ENCODE peak calls at places on chromosomes 3 and 15, in four cellular contexts. One of them, this sample, is unnamed.

GRCh38 chr3:122394173-122394572 is 10.2 kb downstream of the FAM162A start:
- DNase-seq in H4: no peak
- DNase-seq in mucosa of gallbladder: no peak
- DNase-seq in stimulated activated CD4-positive, alpha-beta T cell treated with anti-CD3 and anti-CD28 coated beads, Interleukin-12 subunit alpha, Interleukin-12 subunit beta, amount 100 ng/mL, for 24 hours: no peak
- DNase-seq in this sample: no peak

GRCh38 chr15:48720646-48721045 is 75.1 kb upstream of the FBN1 start:
- DNase-seq in H4: no peak
- DNase-seq in mucosa of gallbladder: no peak
- DNase-seq in stimulated activated CD4-positive, alpha-beta T cell treated with anti-CD3 and anti-CD28 coated beads, Interleukin-12 subunit alpha, Interleukin-12 subunit beta, amount 100 ng/mL, for 24 hours: no peak
- DNase-seq in this sample: no peak

GRCh38 chr3:134769469-134769868 is 25.6 kb upstream of the EPHB1 start:
- DNase-seq in H4: no peak
- DNase-seq in mucosa of gallbladder: peak; percentile 19
- DNase-seq in stimulated activated CD4-positive, alpha-beta T cell treated with anti-CD3 and anti-CD28 coated beads, Interleukin-12 subunit alpha, Interleukin-12 subunit beta, amount 100 ng/mL, for 24 hours: no peak
- DNase-seq in this sample: no peak

GRCh38 chr15:47434641-47435040 is 282.7 kb upstream of the SEMA6D start:
- DNase-seq in H4: no peak
- DNase-seq in mucosa of gallbladder: no peak
- DNase-seq in stimulated activated CD4-positive, alpha-beta T cell treated with anti-CD3 and anti-CD28 coated beads, Interleukin-12 subunit alpha, Interleukin-12 subunit beta, amount 100 ng/mL, for 24 hours: no peak
- DNase-seq in this sample: no peak

GRCh38 chr3:128473737-128474136 is 7.0 kb upstream of the DNAJB8 start:
- DNase-seq in H4: no peak
- DNase-seq in mucosa of gallbladder: no peak
- DNase-seq in stimulated activated CD4-positive, alpha-beta T cell treated with anti-CD3 and anti-CD28 coated beads, Interleukin-12 subunit alpha, Interleukin-12 subunit beta, amount 100 ng/mL, for 24 hours: no peak
- DNase-seq in this sample: no peak

GRCh38 chr3:157226173-157226847 is 66.4 kb upstream of the CCNL1 start:
- DNase-seq in H4: no peak
- DNase-seq in mucosa of gallbladder: no peak
- DNase-seq in stimulated activated CD4-positive, alpha-beta T cell treated with anti-CD3 and anti-CD28 coated beads, Interleukin-12 subunit alpha, Interleukin-12 subunit beta, amount 100 ng/mL, for 24 hours: no peak
- DNase-seq in this sample: no peak

GRCh38 chr3:144840866-144841265 is 869.2 kb downstream of the DIPK2A start:
- DNase-seq in H4: peak; percentile 15
- DNase-seq in mucosa of gallbladder: no peak
- DNase-seq in stimulated activated CD4-positive, alpha-beta T cell treated with anti-CD3 and anti-CD28 coated beads, Interleukin-12 subunit alpha, Interleukin-12 subunit beta, amount 100 ng/mL, for 24 hours: no peak
- DNase-seq in this sample: no peak

GRCh38 chr3:151316267-151316991 is at the start of gene GPR87:
- DNase-seq in H4: no peak
- DNase-seq in mucosa of gallbladder: no peak
- DNase-seq in stimulated activated CD4-positive, alpha-beta T cell treated with anti-CD3 and anti-CD28 coated beads, Interleukin-12 subunit alpha, Interleukin-12 subunit beta, amount 100 ng/mL, for 24 hours: peak; percentile 20
- DNase-seq in this sample: peak; percentile 16

GRCh38 chr3:66561374-66561773 is 60.6 kb upstream of the LRIG1 start:
- DNase-seq in H4: no peak
- DNase-seq in mucosa of gallbladder: no peak
- DNase-seq in stimulated activated CD4-positive, alpha-beta T cell treated with anti-CD3 and anti-CD28 coated beads, Interleukin-12 subunit alpha, Interleukin-12 subunit beta, amount 100 ng/mL, for 24 hours: no peak
- DNase-seq in this sample: no peak

GRCh38 chr3:43797794-43798193 is 107.1 kb downstream of the ABHD5 start:
- DNase-seq in H4: no peak
- DNase-seq in mucosa of gallbladder: no peak
- DNase-seq in stimulated activated CD4-positive, alpha-beta T cell treated with anti-CD3 and anti-CD28 coated beads, Interleukin-12 subunit alpha, Interleukin-12 subunit beta, amount 100 ng/mL, for 24 hours: no peak
- DNase-seq in this sample: no peak

GRCh38 chr15:49624046-49624445 is 3.2 kb downstream of the DTWD1 start:
- DNase-seq in H4: peak; percentile 34
- DNase-seq in mucosa of gallbladder: no peak
- DNase-seq in stimulated activated CD4-positive, alpha-beta T cell treated with anti-CD3 and anti-CD28 coated beads, Interleukin-12 subunit alpha, Interleukin-12 subunit beta, amount 100 ng/mL, for 24 hours: no peak
- DNase-seq in this sample: no peak

GRCh38 chr15:45618813-45619212 is 16.0 kb upstream of the SQOR start:
- DNase-seq in H4: no peak
- DNase-seq in mucosa of gallbladder: no peak
- DNase-seq in stimulated activated CD4-positive, alpha-beta T cell treated with anti-CD3 and anti-CD28 coated beads, Interleukin-12 subunit alpha, Interleukin-12 subunit beta, amount 100 ng/mL, for 24 hours: no peak
- DNase-seq in this sample: no peak

GRCh38 chr3:160124224-160124623 is 101.0 kb upstream of the C3orf80 start:
- DNase-seq in H4: no peak
- DNase-seq in mucosa of gallbladder: no peak
- DNase-seq in stimulated activated CD4-positive, alpha-beta T cell treated with anti-CD3 and anti-CD28 coated beads, Interleukin-12 subunit alpha, Interleukin-12 subunit beta, amount 100 ng/mL, for 24 hours: no peak
- DNase-seq in this sample: no peak

GRCh38 chr15:83322061-83322460 is 37.6 kb upstream of the BNC1 start:
- DNase-seq in H4: no peak
- DNase-seq in mucosa of gallbladder: no peak
- DNase-seq in stimulated activated CD4-positive, alpha-beta T cell treated with anti-CD3 and anti-CD28 coated beads, Interleukin-12 subunit alpha, Interleukin-12 subunit beta, amount 100 ng/mL, for 24 hours: no peak
- DNase-seq in this sample: no peak

GRCh38 chr15:90902656-90902995 is 476 bp upstream of the MAN2A2 start:
- DNase-seq in H4: no peak
- DNase-seq in mucosa of gallbladder: no peak
- DNase-seq in stimulated activated CD4-positive, alpha-beta T cell treated with anti-CD3 and anti-CD28 coated beads, Interleukin-12 subunit alpha, Interleukin-12 subunit beta, amount 100 ng/mL, for 24 hours: no peak
- DNase-seq in this sample: no peak

GRCh38 chr3:194687638-194688206 is 2.0 kb downstream of the FAM43A start:
- DNase-seq in H4: peak; percentile 83
- DNase-seq in mucosa of gallbladder: peak; percentile 52
- DNase-seq in stimulated activated CD4-positive, alpha-beta T cell treated with anti-CD3 and anti-CD28 coated beads, Interleukin-12 subunit alpha, Interleukin-12 subunit beta, amount 100 ng/mL, for 24 hours: peak; percentile 75
- DNase-seq in this sample: no peak

GRCh38 chr15:73225358-73226015 is 143.3 kb downstream of the HCN4 start:
- DNase-seq in H4: peak; percentile 57
- DNase-seq in mucosa of gallbladder: no peak
- DNase-seq in stimulated activated CD4-positive, alpha-beta T cell treated with anti-CD3 and anti-CD28 coated beads, Interleukin-12 subunit alpha, Interleukin-12 subunit beta, amount 100 ng/mL, for 24 hours: peak; percentile 11
- DNase-seq in this sample: no peak

GRCh38 chr3:155853214-155854146 is 747 bp downstream of the SLC33A1 start:
- DNase-seq in H4: no peak
- DNase-seq in mucosa of gallbladder: peak; percentile 12
- DNase-seq in stimulated activated CD4-positive, alpha-beta T cell treated with anti-CD3 and anti-CD28 coated beads, Interleukin-12 subunit alpha, Interleukin-12 subunit beta, amount 100 ng/mL, for 24 hours: peak; percentile 15
- DNase-seq in this sample: no peak

GRCh38 chr3:158539414-158540014 is 31.5 kb upstream of the MLF1 start:
- DNase-seq in H4: peak; percentile 49
- DNase-seq in mucosa of gallbladder: peak; percentile 28
- DNase-seq in stimulated activated CD4-positive, alpha-beta T cell treated with anti-CD3 and anti-CD28 coated beads, Interleukin-12 subunit alpha, Interleukin-12 subunit beta, amount 100 ng/mL, for 24 hours: peak; percentile 32
- DNase-seq in this sample: peak; percentile 41

GRCh38 chr3:54121404-54122045 is 827 bp upstream of the CACNA2D3 start:
- DNase-seq in H4: no peak
- DNase-seq in mucosa of gallbladder: no peak
- DNase-seq in stimulated activated CD4-positive, alpha-beta T cell treated with anti-CD3 and anti-CD28 coated beads, Interleukin-12 subunit alpha, Interleukin-12 subunit beta, amount 100 ng/mL, for 24 hours: no peak
- DNase-seq in this sample: no peak

GRCh38 chr15:78195735-78196201 is 38.6 kb downstream of the ACSBG1 start:
- DNase-seq in H4: no peak
- DNase-seq in mucosa of gallbladder: no peak
- DNase-seq in stimulated activated CD4-positive, alpha-beta T cell treated with anti-CD3 and anti-CD28 coated beads, Interleukin-12 subunit alpha, Interleukin-12 subunit beta, amount 100 ng/mL, for 24 hours: peak; percentile 17
- DNase-seq in this sample: peak; percentile 28

GRCh38 chr15:60121845-60122244 is 117.7 kb downstream of the FOXB1 start:
- DNase-seq in H4: no peak
- DNase-seq in mucosa of gallbladder: peak; percentile 31
- DNase-seq in stimulated activated CD4-positive, alpha-beta T cell treated with anti-CD3 and anti-CD28 coated beads, Interleukin-12 subunit alpha, Interleukin-12 subunit beta, amount 100 ng/mL, for 24 hours: no peak
- DNase-seq in this sample: no peak

GRCh38 chr3:97885931-97886824 is 64.4 kb downstream of the CRYBG3 start:
- DNase-seq in H4: no peak
- DNase-seq in mucosa of gallbladder: no peak
- DNase-seq in stimulated activated CD4-positive, alpha-beta T cell treated with anti-CD3 and anti-CD28 coated beads, Interleukin-12 subunit alpha, Interleukin-12 subunit beta, amount 100 ng/mL, for 24 hours: no peak
- DNase-seq in this sample: no peak

GRCh38 chr3:128407986-128408692 is 58.6 kb downstream of the DNAJB8 start:
- DNase-seq in H4: no peak
- DNase-seq in mucosa of gallbladder: no peak
- DNase-seq in stimulated activated CD4-positive, alpha-beta T cell treated with anti-CD3 and anti-CD28 coated beads, Interleukin-12 subunit alpha, Interleukin-12 subunit beta, amount 100 ng/mL, for 24 hours: no peak
- DNase-seq in this sample: no peak

GRCh38 chr15:75232252-75232813 is 25.8 kb upstream of the GOLGA6C start:
- DNase-seq in H4: no peak
- DNase-seq in mucosa of gallbladder: no peak
- DNase-seq in stimulated activated CD4-positive, alpha-beta T cell treated with anti-CD3 and anti-CD28 coated beads, Interleukin-12 subunit alpha, Interleukin-12 subunit beta, amount 100 ng/mL, for 24 hours: no peak
- DNase-seq in this sample: no peak

GRCh38 chr3:187717572-187717971 is 15.2 kb upstream of the RTP2 start:
- DNase-seq in H4: no peak
- DNase-seq in mucosa of gallbladder: no peak
- DNase-seq in stimulated activated CD4-positive, alpha-beta T cell treated with anti-CD3 and anti-CD28 coated beads, Interleukin-12 subunit alpha, Interleukin-12 subunit beta, amount 100 ng/mL, for 24 hours: no peak
- DNase-seq in this sample: no peak

GRCh38 chr15:41794081-41794480 is 19.8 kb downstream of the MAPKBP1 start:
- DNase-seq in H4: no peak
- DNase-seq in mucosa of gallbladder: no peak
- DNase-seq in stimulated activated CD4-positive, alpha-beta T cell treated with anti-CD3 and anti-CD28 coated beads, Interleukin-12 subunit alpha, Interleukin-12 subunit beta, amount 100 ng/mL, for 24 hours: no peak
- DNase-seq in this sample: no peak

GRCh38 chr3:117589454-117589853 is 879.9 kb downstream of the TUSC7 start:
- DNase-seq in H4: peak; percentile 57
- DNase-seq in mucosa of gallbladder: no peak
- DNase-seq in stimulated activated CD4-positive, alpha-beta T cell treated with anti-CD3 and anti-CD28 coated beads, Interleukin-12 subunit alpha, Interleukin-12 subunit beta, amount 100 ng/mL, for 24 hours: no peak
- DNase-seq in this sample: no peak

GRCh38 chr3:58564456-58565160 is 12.6 kb downstream of the FAM107A start:
- DNase-seq in H4: peak; percentile 67
- DNase-seq in mucosa of gallbladder: no peak
- DNase-seq in stimulated activated CD4-positive, alpha-beta T cell treated with anti-CD3 and anti-CD28 coated beads, Interleukin-12 subunit alpha, Interleukin-12 subunit beta, amount 100 ng/mL, for 24 hours: no peak
- DNase-seq in this sample: peak; percentile 32

GRCh38 chr3:16140116-16140893 is 34.2 kb upstream of the GALNT15 start:
- DNase-seq in H4: peak; percentile 75
- DNase-seq in mucosa of gallbladder: no peak
- DNase-seq in stimulated activated CD4-positive, alpha-beta T cell treated with anti-CD3 and anti-CD28 coated beads, Interleukin-12 subunit alpha, Interleukin-12 subunit beta, amount 100 ng/mL, for 24 hours: no peak
- DNase-seq in this sample: no peak

GRCh38 chr15:59764775-59765174 is 75.7 kb upstream of the BNIP2 start:
- DNase-seq in H4: no peak
- DNase-seq in mucosa of gallbladder: no peak
- DNase-seq in stimulated activated CD4-positive, alpha-beta T cell treated with anti-CD3 and anti-CD28 coated beads, Interleukin-12 subunit alpha, Interleukin-12 subunit beta, amount 100 ng/mL, for 24 hours: no peak
- DNase-seq in this sample: no peak

GRCh38 chr15:48145923-48146322 is 25.1 kb downstream of the SLC24A5 start:
- DNase-seq in H4: no peak
- DNase-seq in mucosa of gallbladder: no peak
- DNase-seq in stimulated activated CD4-positive, alpha-beta T cell treated with anti-CD3 and anti-CD28 coated beads, Interleukin-12 subunit alpha, Interleukin-12 subunit beta, amount 100 ng/mL, for 24 hours: no peak
- DNase-seq in this sample: no peak